ENCODE peak calls at places on chromosomes 13 and 19, in eight cellular contexts. One of them, this sample, is unnamed.

GRCh38 chr19:6997679-6998445 is 23.4 kb downstream of the MBD3L2B start:
- DNase-seq in fibroblast of lung: no peak
- DNase-seq in neural crest cell: no peak
- DNase-seq in progenitor cell of endocrine pancreas: no peak
- DNase-seq in lower leg skin: no peak
- DNase-seq in mesothelial cell of epicardium: no peak
- DNase-seq in endothelial cell: no peak
- DNase-seq in fibroblast of mammary gland: peak
- DNase-seq in this sample: no peak

GRCh38 chr19:15323496-15324235 is 8.7 kb downstream of the BRD4 start:
- DNase-seq in fibroblast of lung: peak
- DNase-seq in endothelial cell: no peak
- DNase-seq in lower leg skin: peak
- DNase-seq in progenitor cell of endocrine pancreas: no peak
- DNase-seq in neural crest cell: no peak
- DNase-seq in mesothelial cell of epicardium: no peak
- DNase-seq in fibroblast of mammary gland: peak
- DNase-seq in this sample: no peak

GRCh38 chr19:10620786-10621185 is 4.6 kb upstream of the SLC44A2 start:
- DNase-seq in fibroblast of lung: no peak
- DNase-seq in mesothelial cell of epicardium: no peak
- DNase-seq in endothelial cell: no peak
- DNase-seq in lower leg skin: no peak
- DNase-seq in progenitor cell of endocrine pancreas: no peak
- DNase-seq in fibroblast of mammary gland: no peak
- DNase-seq in neural crest cell: no peak
- DNase-seq in this sample: no peak

GRCh38 chr19:10769533-10770491 is 51.9 kb downstream of the DNM2 start:
- DNase-seq in progenitor cell of endocrine pancreas: no peak
- DNase-seq in mesothelial cell of epicardium: no peak
- DNase-seq in lower leg skin: peak
- DNase-seq in fibroblast of lung: peak
- DNase-seq in fibroblast of mammary gland: peak
- DNase-seq in endothelial cell: peak
- DNase-seq in neural crest cell: no peak
- DNase-seq in this sample: no peak

GRCh38 chr19:43562698-43563241 is 12.6 kb downstream of the XRCC1 start:
- DNase-seq in neural crest cell: no peak
- DNase-seq in fibroblast of mammary gland: peak
- DNase-seq in endothelial cell: no peak
- DNase-seq in fibroblast of lung: peak
- DNase-seq in progenitor cell of endocrine pancreas: no peak
- DNase-seq in mesothelial cell of epicardium: no peak
- DNase-seq in lower leg skin: peak
- DNase-seq in this sample: peak

GRCh38 chr13:112248909-112249592 is 127.1 kb upstream of the SPACA7 start:
- DNase-seq in lower leg skin: peak
- DNase-seq in progenitor cell of endocrine pancreas: no peak
- DNase-seq in fibroblast of lung: no peak
- DNase-seq in fibroblast of mammary gland: no peak
- DNase-seq in mesothelial cell of epicardium: no peak
- DNase-seq in endothelial cell: no peak
- DNase-seq in neural crest cell: no peak
- DNase-seq in this sample: no peak

GRCh38 chr19:35353635-35354034 is 4.6 kb upstream of the FFAR3 start:
- DNase-seq in mesothelial cell of epicardium: no peak
- DNase-seq in progenitor cell of endocrine pancreas: no peak
- DNase-seq in fibroblast of mammary gland: peak
- DNase-seq in neural crest cell: no peak
- DNase-seq in fibroblast of lung: peak
- DNase-seq in endothelial cell: no peak
- DNase-seq in lower leg skin: no peak
- DNase-seq in this sample: no peak

GRCh38 chr13:99691552-99691951 is 190.3 kb downstream of the TM9SF2 start:
- DNase-seq in neural crest cell: no peak
- DNase-seq in mesothelial cell of epicardium: no peak
- DNase-seq in endothelial cell: no peak
- DNase-seq in fibroblast of mammary gland: no peak
- DNase-seq in lower leg skin: no peak
- DNase-seq in progenitor cell of endocrine pancreas: no peak
- DNase-seq in fibroblast of lung: no peak
- DNase-seq in this sample: no peak

GRCh38 chr13:23673354-23673753 is 103.1 kb downstream of the TNFRSF19 start:
- DNase-seq in progenitor cell of endocrine pancreas: no peak
- DNase-seq in endothelial cell: no peak
- DNase-seq in mesothelial cell of epicardium: no peak
- DNase-seq in lower leg skin: no peak
- DNase-seq in fibroblast of mammary gland: peak
- DNase-seq in fibroblast of lung: peak
- DNase-seq in neural crest cell: no peak
- DNase-seq in this sample: no peak

GRCh38 chr13:83738407-83738806 is 143.9 kb downstream of the SLITRK1 start:
- DNase-seq in endothelial cell: no peak
- DNase-seq in neural crest cell: no peak
- DNase-seq in mesothelial cell of epicardium: no peak
- DNase-seq in lower leg skin: no peak
- DNase-seq in progenitor cell of endocrine pancreas: no peak
- DNase-seq in fibroblast of mammary gland: no peak
- DNase-seq in fibroblast of lung: no peak
- DNase-seq in this sample: no peak

GRCh38 chr13:65540064-65540635 is 1690.0 kb downstream of the PCDH9 start:
- DNase-seq in fibroblast of mammary gland: peak
- DNase-seq in fibroblast of lung: no peak
- DNase-seq in mesothelial cell of epicardium: no peak
- DNase-seq in progenitor cell of endocrine pancreas: no peak
- DNase-seq in endothelial cell: no peak
- DNase-seq in lower leg skin: no peak
- DNase-seq in neural crest cell: no peak
- DNase-seq in this sample: no peak

GRCh38 chr13:44305845-44306244 is 67.8 kb upstream of the SERP2 start:
- DNase-seq in fibroblast of lung: peak
- DNase-seq in lower leg skin: no peak
- DNase-seq in fibroblast of mammary gland: peak
- DNase-seq in endothelial cell: no peak
- DNase-seq in progenitor cell of endocrine pancreas: no peak
- DNase-seq in neural crest cell: peak
- DNase-seq in mesothelial cell of epicardium: no peak
- DNase-seq in this sample: no peak

GRCh38 chr19:22595918-22596341 is 38.2 kb upstream of the ZNF492 start:
- DNase-seq in endothelial cell: no peak
- DNase-seq in fibroblast of lung: no peak
- DNase-seq in fibroblast of mammary gland: no peak
- DNase-seq in progenitor cell of endocrine pancreas: no peak
- DNase-seq in lower leg skin: no peak
- DNase-seq in neural crest cell: no peak
- DNase-seq in mesothelial cell of epicardium: no peak
- DNase-seq in this sample: no peak

GRCh38 chr19:47700934-47701716 is 12.1 kb upstream of the EHD2 start:
- DNase-seq in endothelial cell: no peak
- DNase-seq in fibroblast of lung: no peak
- DNase-seq in neural crest cell: no peak
- DNase-seq in mesothelial cell of epicardium: no peak
- DNase-seq in fibroblast of mammary gland: no peak
- DNase-seq in progenitor cell of endocrine pancreas: no peak
- DNase-seq in lower leg skin: no peak
- DNase-seq in this sample: no peak

GRCh38 chr19:15161028-15161984 is 39.5 kb downstream of the NOTCH3 start:
- DNase-seq in endothelial cell: no peak
- DNase-seq in progenitor cell of endocrine pancreas: no peak
- DNase-seq in mesothelial cell of epicardium: no peak
- DNase-seq in fibroblast of lung: no peak
- DNase-seq in neural crest cell: peak
- DNase-seq in fibroblast of mammary gland: peak
- DNase-seq in lower leg skin: no peak
- DNase-seq in this sample: no peak

GRCh38 chr13:38662362-38662761 is 24.5 kb upstream of the FREM2 start:
- DNase-seq in neural crest cell: no peak
- DNase-seq in lower leg skin: no peak
- DNase-seq in fibroblast of lung: peak
- DNase-seq in endothelial cell: no peak
- DNase-seq in fibroblast of mammary gland: peak
- DNase-seq in mesothelial cell of epicardium: no peak
- DNase-seq in progenitor cell of endocrine pancreas: no peak
- DNase-seq in this sample: no peak

GRCh38 chr19:23312515-23312914 is 62.3 kb upstream of the ZNF724 start:
- DNase-seq in lower leg skin: no peak
- DNase-seq in progenitor cell of endocrine pancreas: no peak
- DNase-seq in mesothelial cell of epicardium: no peak
- DNase-seq in fibroblast of lung: no peak
- DNase-seq in endothelial cell: no peak
- DNase-seq in neural crest cell: no peak
- DNase-seq in fibroblast of mammary gland: no peak
- DNase-seq in this sample: no peak

GRCh38 chr19:52638601-52639000 is 446 bp upstream of the ZNF83 start:
- DNase-seq in fibroblast of mammary gland: peak
- DNase-seq in mesothelial cell of epicardium: no peak
- DNase-seq in progenitor cell of endocrine pancreas: no peak
- DNase-seq in neural crest cell: no peak
- DNase-seq in endothelial cell: peak
- DNase-seq in lower leg skin: peak
- DNase-seq in fibroblast of lung: no peak
- DNase-seq in this sample: peak

GRCh38 chr13:75250526-75251183 is 231.3 kb downstream of the TBC1D4 start:
- DNase-seq in endothelial cell: no peak
- DNase-seq in mesothelial cell of epicardium: no peak
- DNase-seq in progenitor cell of endocrine pancreas: no peak
- DNase-seq in neural crest cell: no peak
- DNase-seq in fibroblast of mammary gland: peak
- DNase-seq in fibroblast of lung: peak
- DNase-seq in lower leg skin: no peak
- DNase-seq in this sample: no peak

GRCh38 chr13:92103673-92104296 is 705.4 kb downstream of the GPC5 start:
- DNase-seq in neural crest cell: no peak
- DNase-seq in fibroblast of lung: peak
- DNase-seq in mesothelial cell of epicardium: no peak
- DNase-seq in lower leg skin: no peak
- DNase-seq in endothelial cell: no peak
- DNase-seq in progenitor cell of endocrine pancreas: no peak
- DNase-seq in fibroblast of mammary gland: no peak
- DNase-seq in this sample: no peak

GRCh38 chr13:30810261-30810701 is 74.9 kb downstream of the ALOX5AP start:
- DNase-seq in fibroblast of lung: no peak
- DNase-seq in lower leg skin: no peak
- DNase-seq in endothelial cell: no peak
- DNase-seq in fibroblast of mammary gland: no peak
- DNase-seq in neural crest cell: no peak
- DNase-seq in mesothelial cell of epicardium: no peak
- DNase-seq in progenitor cell of endocrine pancreas: no peak
- DNase-seq in this sample: no peak

GRCh38 chr13:111210488-111210887 is 95.4 kb downstream of the ARHGEF7 start:
- DNase-seq in fibroblast of lung: peak
- DNase-seq in neural crest cell: no peak
- DNase-seq in mesothelial cell of epicardium: peak
- DNase-seq in endothelial cell: no peak
- DNase-seq in progenitor cell of endocrine pancreas: no peak
- DNase-seq in lower leg skin: no peak
- DNase-seq in fibroblast of mammary gland: peak
- DNase-seq in this sample: no peak

GRCh38 chr19:1383311-1384084 is at the start of gene NDUFS7:
- DNase-seq in fibroblast of mammary gland: peak
- DNase-seq in mesothelial cell of epicardium: peak
- DNase-seq in neural crest cell: peak
- DNase-seq in endothelial cell: peak
- DNase-seq in fibroblast of lung: peak
- DNase-seq in lower leg skin: peak
- DNase-seq in progenitor cell of endocrine pancreas: peak
- DNase-seq in this sample: peak
- TF ChIP-seq CTCF in fibroblast of mammary gland: peak
- TF ChIP-seq CTCF in mesothelial cell of epicardium: no peak
- TF ChIP-seq CTCF in neural crest cell: peak
- TF ChIP-seq CTCF in endothelial cell: no peak
- TF ChIP-seq CTCF in fibroblast of lung: no peak
- TF ChIP-seq CTCF in lower leg skin: no peak
- TF ChIP-seq CTCF in progenitor cell of endocrine pancreas: no peak
- TF ChIP-seq CTCF in this sample: no peak

GRCh38 chr13:95067303-95067702 is 233.9 kb downstream of the ABCC4 start:
- DNase-seq in neural crest cell: no peak
- DNase-seq in fibroblast of mammary gland: peak
- DNase-seq in lower leg skin: no peak
- DNase-seq in fibroblast of lung: peak
- DNase-seq in endothelial cell: no peak
- DNase-seq in mesothelial cell of epicardium: no peak
- DNase-seq in progenitor cell of endocrine pancreas: no peak
- DNase-seq in this sample: no peak
- TF ChIP-seq CTCF in neural crest cell: no peak
- TF ChIP-seq CTCF in fibroblast of mammary gland: no peak
- TF ChIP-seq CTCF in lower leg skin: no peak
- TF ChIP-seq CTCF in fibroblast of lung: no peak
- TF ChIP-seq CTCF in endothelial cell: no peak
- TF ChIP-seq CTCF in mesothelial cell of epicardium: no peak
- TF ChIP-seq CTCF in progenitor cell of endocrine pancreas: no peak
- TF ChIP-seq CTCF in this sample: no peak

GRCh38 chr13:35892837-35893814 is 238.1 kb downstream of the DCLK1 start:
- DNase-seq in mesothelial cell of epicardium: no peak
- DNase-seq in fibroblast of lung: no peak
- DNase-seq in endothelial cell: no peak
- DNase-seq in neural crest cell: no peak
- DNase-seq in lower leg skin: no peak
- DNase-seq in fibroblast of mammary gland: no peak
- DNase-seq in progenitor cell of endocrine pancreas: no peak
- DNase-seq in this sample: no peak

GRCh38 chr13:35894636-35895035 is 236.5 kb downstream of the DCLK1 start:
- DNase-seq in fibroblast of lung: no peak
- DNase-seq in fibroblast of mammary gland: peak
- DNase-seq in neural crest cell: no peak
- DNase-seq in lower leg skin: no peak
- DNase-seq in endothelial cell: no peak
- DNase-seq in progenitor cell of endocrine pancreas: no peak
- DNase-seq in mesothelial cell of epicardium: no peak
- DNase-seq in this sample: no peak

GRCh38 chr13:35903075-35903474 is 228.1 kb downstream of the DCLK1 start:
- DNase-seq in progenitor cell of endocrine pancreas: no peak
- DNase-seq in lower leg skin: no peak
- DNase-seq in mesothelial cell of epicardium: no peak
- DNase-seq in fibroblast of lung: no peak
- DNase-seq in fibroblast of mammary gland: no peak
- DNase-seq in endothelial cell: no peak
- DNase-seq in neural crest cell: no peak
- DNase-seq in this sample: no peak

DNA sequence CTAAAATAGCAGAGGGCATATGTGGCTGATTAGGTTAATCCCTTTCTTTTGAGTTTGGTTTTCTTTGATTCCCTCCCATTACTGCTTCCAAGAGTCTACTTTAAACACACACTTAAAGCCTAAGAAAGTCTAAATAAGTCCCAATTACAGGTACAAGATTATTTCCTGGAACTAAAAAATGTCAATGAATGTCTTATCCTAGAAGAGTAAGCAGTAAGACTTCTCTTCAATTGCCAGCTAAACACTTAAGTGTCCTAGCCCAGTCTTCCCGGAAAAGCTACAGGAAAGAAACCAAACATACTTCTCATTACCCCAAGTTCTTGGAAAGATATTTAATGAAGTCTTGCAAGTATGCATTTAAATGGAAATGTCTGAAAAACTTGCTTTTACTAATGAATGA is 233.1 kb downstream of the DCLK1 start:
- DNase-seq in mesothelial cell of epicardium: no peak
- DNase-seq in neural crest cell: no peak
- DNase-seq in progenitor cell of endocrine pancreas: no peak
- DNase-seq in fibroblast of mammary gland: no peak
- DNase-seq in endothelial cell: no peak
- DNase-seq in lower leg skin: no peak
- DNase-seq in fibroblast of lung: no peak
- DNase-seq in this sample: no peak
- TF ChIP-seq CTCF in mesothelial cell of epicardium: no peak
- TF ChIP-seq CTCF in neural crest cell: no peak
- TF ChIP-seq CTCF in progenitor cell of endocrine pancreas: no peak
- TF ChIP-seq CTCF in fibroblast of mammary gland: no peak
- TF ChIP-seq CTCF in endothelial cell: no peak
- TF ChIP-seq CTCF in lower leg skin: no peak
- TF ChIP-seq CTCF in fibroblast of lung: no peak
- TF ChIP-seq CTCF in this sample: no peak

GRCh38 chr19:49689133-49690072 is at the start of gene ADM5:
- DNase-seq in fibroblast of lung: no peak
- DNase-seq in lower leg skin: no peak
- DNase-seq in mesothelial cell of epicardium: peak
- DNase-seq in fibroblast of mammary gland: no peak
- DNase-seq in neural crest cell: no peak
- DNase-seq in progenitor cell of endocrine pancreas: peak
- DNase-seq in endothelial cell: no peak
- DNase-seq in this sample: no peak
- TF ChIP-seq CTCF in fibroblast of lung: peak
- TF ChIP-seq CTCF in lower leg skin: no peak
- TF ChIP-seq CTCF in mesothelial cell of epicardium: peak
- TF ChIP-seq CTCF in fibroblast of mammary gland: peak
- TF ChIP-seq CTCF in neural crest cell: peak
- TF ChIP-seq CTCF in progenitor cell of endocrine pancreas: peak
- TF ChIP-seq CTCF in endothelial cell: peak
- TF ChIP-seq CTCF in this sample: peak